ENCODE peak calls at places on chromosomes 7 and 10, in nine cellular contexts. X, Y, H, R, M, N, B, S and D are unnamed samples.

GRCh38 chr10:86409183-86409582 is 42.6 kb upstream of the GRID1 start:
- DNase-seq in X (no peak), Y (no peak), H (no peak), R (no peak), M (no peak), N (no peak), B (no peak), S (no peak), D (no peak)

GRCh38 chr7:107065929-107066247 is 21.4 kb downstream of the PRKAR2B start:
- DNase-seq in X (no peak), Y (no peak), H (no peak), R (no peak), M (no peak), N (no peak), B (no peak), S (no peak), D (no peak)

GRCh38 chr7:7265057-7265456 is 82.7 kb downstream of the C1GALT1 start:
- DNase-seq in X (no peak), Y (no peak), H (no peak), R (no peak), M (no peak), N (no peak), B (no peak), S (no peak), D (no peak)

GRCh38 chr7:80478683-80479082 is 33.2 kb downstream of the GNAT3 start:
- DNase-seq in X (no peak), Y (no peak), H (no peak), R (no peak), M (peak; percentile 41), N (no peak), B (peak; percentile 49), S (peak; percentile 74), D (no peak)

GRCh38 chr10:86079088-86079487 is 287.5 kb downstream of the GRID1 start:
- DNase-seq in X (no peak), Y (peak; percentile 90), H (no peak), R (no peak), M (no peak), N (peak; percentile 66), B (no peak), S (peak; percentile 1), D (peak; percentile 79)

GRCh38 chr10:124076334-124076733 is 17.1 kb downstream of the CHST15 start:
- DNase-seq in X (no peak), Y (no peak), H (no peak), R (no peak), M (no peak), N (no peak), B (no peak), S (no peak), D (no peak)

GRCh38 chr10:124200011-124200410 is 106.6 kb upstream of the CHST15 start:
- DNase-seq in X (no peak), Y (no peak), H (no peak), R (no peak), M (no peak), N (no peak), B (no peak), S (peak; percentile 20), D (no peak)

GRCh38 chr7:130071701-130072622 is 1.6 kb downstream of the KLHDC10 start:
- DNase-seq in X (peak; percentile 90), Y (peak; percentile 79), H (peak; percentile 84), R (peak; percentile 89), M (peak; percentile 91), N (peak; percentile 84), B (peak; percentile 75), S (peak; percentile 88), D (peak; percentile 88)

DNA sequence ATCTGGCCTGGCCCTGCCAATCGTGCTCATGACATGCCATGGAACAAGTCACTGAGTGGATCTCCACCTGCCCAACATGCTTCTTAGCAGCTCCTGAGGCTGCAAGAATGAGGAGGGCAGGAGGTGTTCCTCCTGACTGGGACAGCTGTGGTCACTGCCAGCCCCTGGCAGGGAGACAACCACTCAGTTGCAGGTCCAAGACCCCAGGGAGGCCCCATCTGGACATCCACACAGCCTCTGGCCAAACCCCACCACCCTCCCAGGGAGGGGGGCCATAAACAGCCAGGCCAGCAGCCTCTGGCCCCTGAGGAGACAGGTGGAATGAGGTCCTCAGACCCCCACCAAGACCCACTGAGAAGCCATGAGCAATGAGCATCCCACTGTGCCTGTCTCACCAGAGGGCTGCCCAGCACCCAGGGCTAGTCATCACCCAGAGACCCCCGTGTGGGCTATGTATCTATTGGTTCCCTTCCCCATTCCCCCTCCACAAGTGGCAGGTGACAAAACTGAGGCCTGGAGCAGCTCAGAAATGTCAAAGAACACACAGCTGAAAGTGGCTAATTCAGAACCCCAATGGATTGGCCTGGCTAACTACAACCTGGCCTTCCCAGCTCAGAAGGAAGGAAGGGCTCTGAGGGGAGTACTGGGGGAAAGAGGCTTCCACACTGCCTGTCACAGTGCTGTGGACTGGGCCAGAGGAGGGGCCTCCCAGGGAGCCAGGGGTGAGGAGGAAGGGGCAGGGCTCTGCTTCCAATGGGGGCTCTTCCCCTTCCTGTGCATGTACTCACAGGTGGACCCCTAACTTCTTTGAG is 3.0 kb downstream of the GPRIN2 start:
- DNase-seq in X (no peak), Y (no peak), H (no peak), R (no peak), M (no peak), N (no peak), B (no peak), S (no peak), D (no peak)
- TF ChIP-seq EZH2 in X (no peak), Y (no peak), H (no peak), R (no peak), M (no peak), N (no peak), B (peak; percentile 21), S (no peak), D (no peak)

GRCh38 chr10:79150444-79150754 is 81.6 kb downstream of the ZMIZ1 start:
- DNase-seq in X (no peak), Y (no peak), H (no peak), R (no peak), M (no peak), N (no peak), B (no peak), S (no peak), D (no peak)

GRCh38 chr10:79148452-79149344 is 79.9 kb downstream of the ZMIZ1 start:
- DNase-seq in X (peak; percentile 58), Y (peak; percentile 88), H (no peak), R (no peak), M (no peak), N (no peak), B (peak; percentile 81), S (peak; percentile 99), D (peak; percentile 46)

GRCh38 chr10:79147796-79148451 is 79.2 kb downstream of the ZMIZ1 start:
- DNase-seq in X (no peak), Y (no peak), H (no peak), R (no peak), M (no peak), N (no peak), B (no peak), S (no peak), D (no peak)

GRCh38 chr10:79149662-79150443 is 81.1 kb downstream of the ZMIZ1 start:
- DNase-seq in X (peak; percentile 40), Y (peak; percentile 96), H (no peak), R (no peak), M (no peak), N (peak; percentile 48), B (peak; percentile 81), S (peak; percentile 100), D (peak; percentile 52)

GRCh38 chr10:79149345-79149661 is 80.5 kb downstream of the ZMIZ1 start:
- DNase-seq in X (no peak), Y (no peak), H (no peak), R (no peak), M (no peak), N (no peak), B (no peak), S (no peak), D (no peak)
- H3K4me2 ChIP-seq in X (peak overlapping the region; percentile 27), Y (peak overlapping the region; percentile 77), H (no peak overlapping the region), R (no peak overlapping the region), M (no peak overlapping the region), N (peak overlapping the region; percentile 80), B (peak overlapping the region; percentile 72), S (peak overlapping the region; percentile 48), D (no peak overlapping the region)

GRCh38 chr10:110221044-110221720 is 13.8 kb downstream of the MXI1 start:
- DNase-seq in X (no peak), Y (no peak), H (no peak), R (no peak), M (no peak), N (no peak), B (no peak), S (no peak), D (no peak)

GRCh38 chr10:110220383-110220782 is 13.0 kb downstream of the MXI1 start:
- DNase-seq in X (no peak), Y (no peak), H (no peak), R (no peak), M (no peak), N (no peak), B (no peak), S (no peak), D (no peak)

GRCh38 chr10:110219884-110220283 is 12.5 kb downstream of the MXI1 start:
- DNase-seq in X (no peak), Y (no peak), H (no peak), R (no peak), M (no peak), N (no peak), B (no peak), S (no peak), D (no peak)

GRCh38 chr10:110222896-110223675 is 15.7 kb downstream of the MXI1 start:
- DNase-seq in X (no peak), Y (no peak), H (no peak), R (no peak), M (no peak), N (no peak), B (no peak), S (no peak), D (no peak)

DNA sequence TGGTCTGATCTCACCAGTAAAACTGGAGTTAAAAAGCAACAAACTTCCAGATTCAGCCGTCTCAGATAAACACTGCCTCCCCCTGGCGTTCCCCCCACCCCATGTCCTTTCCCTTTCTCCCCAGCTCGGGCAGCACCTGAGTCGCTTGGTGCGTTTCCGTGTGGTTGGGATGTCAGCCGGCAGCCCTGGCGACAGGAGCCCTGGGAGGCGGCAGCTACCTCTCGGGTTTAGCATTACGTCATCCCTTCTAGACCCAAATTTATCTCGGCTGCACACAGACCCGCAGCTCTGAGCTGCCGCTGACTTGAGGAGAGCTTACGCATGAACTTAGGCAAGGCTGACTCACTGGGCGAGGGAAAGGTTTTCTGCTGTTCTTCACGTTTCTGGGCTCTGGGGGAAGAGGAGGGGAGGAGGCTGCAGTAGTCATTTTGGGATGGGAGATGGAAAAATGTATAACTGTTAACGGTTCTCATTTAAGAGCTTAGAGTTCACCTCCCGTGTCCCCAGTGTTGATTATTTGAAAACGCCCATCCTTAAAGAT is 14.4 kb downstream of the MXI1 start:
- DNase-seq in X (peak; percentile 78), Y (peak; percentile 77), H (no peak), R (peak; percentile 81), M (peak; percentile 83), N (peak; percentile 84), B (peak; percentile 88), S (no peak), D (peak; percentile 89)
- H3K4me3 ChIP-seq in X (no peak overlapping the region), Y (peak overlapping the region; percentile 11), H (no peak overlapping the region), R (peak overlapping the region; percentile 29), M (peak overlapping the region; percentile 53), N (peak overlapping the region; percentile 27), B (peak overlapping the region; percentile 14), S (no peak overlapping the region), D (peak overlapping the region; percentile 8)

GRCh38 chr10:21423338-21423737 is 102.1 kb downstream of the SKIDA1 start:
- DNase-seq in X (no peak), Y (no peak), H (no peak), R (no peak), M (no peak), N (no peak), B (no peak), S (no peak), D (no peak)

GRCh38 chr10:21423850-21424249 is 101.6 kb downstream of the SKIDA1 start:
- DNase-seq in X (no peak), Y (no peak), H (no peak), R (no peak), M (no peak), N (no peak), B (no peak), S (no peak), D (no peak)

GRCh38 chr10:21421016-21421415 is 104.5 kb downstream of the SKIDA1 start:
- DNase-seq in X (no peak), Y (no peak), H (no peak), R (no peak), M (no peak), N (no peak), B (no peak), S (no peak), D (no peak)

GRCh38 chr10:21424511-21424910 is 101.0 kb downstream of the SKIDA1 start:
- DNase-seq in X (no peak), Y (no peak), H (no peak), R (no peak), M (no peak), N (no peak), B (no peak), S (no peak), D (no peak)

GRCh38 chr10:21421794-21422193 is 103.7 kb downstream of the SKIDA1 start:
- DNase-seq in X (peak; percentile 25), Y (no peak), H (no peak), R (no peak), M (no peak), N (no peak), B (no peak), S (no peak), D (no peak)
- TF ChIP-seq EZH2 in X (no peak), Y (no peak), H (no peak), R (no peak), M (no peak), N (no peak), B (no peak), S (no peak), D (no peak)